ENCODE peak calls at places on chromosomes 12 and 14, in four cellular contexts. X is stimulated activated CD4-positive, alpha-beta T cell treated with anti-CD3 and anti-CD28 coated beads, Interleukin-15, amount 100 ng/mL, for 24 hours; E is DMS 273 treated with DMSO at 0.1 percent for 48 hours; T is right atrium auricular region. Z is an unnamed sample.

GRCh38 chr14:105477659-105478623 is 3.3 kb downstream of the CRIP2 start:
- DNase-seq in X (no peak), E (no peak), T (no peak), Z (no peak)

GRCh38 chr14:71143391-71144290 is 236.4 kb downstream of the PCNX1 start:
- DNase-seq in X (peak; percentile 60), E (no peak), T (no peak), Z (no peak)

GRCh38 chr12:1920436-1920835 is 2.0 kb upstream of the CACNA2D4 start:
- DNase-seq in X (no peak), E (no peak), T (peak; percentile 47), Z (no peak)

GRCh38 chr14:75452324-75452723 is 24.5 kb downstream of the JDP2 start:
- DNase-seq in X (no peak), E (no peak), T (no peak), Z (no peak)

GRCh38 chr12:131915774-131916173 is 13.3 kb upstream of the PUS1 start:
- DNase-seq in X (no peak), E (no peak), T (no peak), Z (no peak)

GRCh38 chr14:50347521-50347920 is 35.4 kb downstream of the DMAC2L start:
- DNase-seq in X (no peak), E (no peak), T (no peak), Z (no peak)

GRCh38 chr12:56151672-56152131 is 685 bp upstream of the MYL6B start:
- DNase-seq in X (peak; percentile 80), E (no peak), T (peak; percentile 73), Z (no peak)

GRCh38 chr12:57795354-57795753 is 12.8 kb downstream of the TSFM start:
- DNase-seq in X (no peak), E (no peak), T (no peak), Z (no peak)

GRCh38 chr12:53749986-53750811 is 1.6 kb downstream of the CISTR start:
- DNase-seq in X (no peak), E (no peak), T (no peak), Z (no peak)

GRCh38 chr12:15756822-15757221 is 32.4 kb downstream of the EPS8 start:
- DNase-seq in X (no peak), E (no peak), T (no peak), Z (no peak)

GRCh38 chr12:16606201-16606849 is 363 bp upstream of the LMO3 start:
- DNase-seq in X (no peak), E (no peak), T (no peak), Z (no peak)

GRCh38 chr12:50614167-50614762 is 109.5 kb downstream of the DIP2B start:
- DNase-seq in X (no peak), E (no peak), T (no peak), Z (no peak)

GRCh38 chr14:95072310-95072709 is 85.0 kb downstream of the DICER1 start:
- DNase-seq in X (no peak), E (no peak), T (no peak), Z (peak; percentile 10)

GRCh38 chr12:79407671-79408622 is 282.8 kb downstream of the PAWR start:
- DNase-seq in X (peak; percentile 6), E (peak; percentile 1), T (no peak), Z (no peak)

GRCh38 chr14:29856516-29856915 is 71.1 kb downstream of the PRKD1 start:
- DNase-seq in X (no peak), E (no peak), T (no peak), Z (no peak)

GRCh38 chr12:86256169-86256568 is at the start of gene MGAT4C:
- DNase-seq in X (no peak), E (no peak), T (no peak), Z (no peak)

GRCh38 chr12:27331299-27331926 is 1.2 kb upstream of the BMAL2 start:
- DNase-seq in X (peak; percentile 35), E (no peak), T (no peak), Z (no peak)

GRCh38 chr12:101940400-101940950 is 63.1 kb downstream of the DRAM1 start:
- DNase-seq in X (no peak), E (no peak), T (no peak), Z (no peak)

Z was measured in vagina.